ENCODE peak calls at places on chromosomes 13 and 19, in seven cellular contexts. W is K562, B is RWPE1, M is hepatocyte, C is AG04450, H is H9, K is heart right ventricle. S is an unnamed sample.

GRCh38 chr13:47800593-47800992 is 200.5 kb downstream of the SUCLA2 start:
- DNase-seq in W (no peak), B (no peak), M (no peak), C (no peak), H (no peak), K (no peak), S (no peak)

GRCh38 chr19:41575998-41576397 is at the start of gene CEACAM21:
- DNase-seq in W (no peak), B (no peak), M (no peak), C (no peak), H (no peak), K (peak), S (no peak)

GRCh38 chr13:101998129-101998528 is 403.7 kb downstream of the FGF14 start:
- DNase-seq in W (no peak), B (no peak), M (no peak), C (no peak), H (no peak), K (no peak), S (no peak)

GRCh38 chr19:12983561-12984142 is 11.6 kb upstream of the NFIX start:
- DNase-seq in W (peak), B (peak), M (peak), C (peak), H (peak), K (peak), S (peak)

GRCh38 chr13:74443623-74444022 is 309.4 kb upstream of the KLF12 start:
- DNase-seq in W (no peak), B (peak), M (no peak), C (peak), H (no peak), K (no peak), S (no peak)

GRCh38 chr19:29269641-29270040 is 56.7 kb upstream of the UQCRFS1 start:
- DNase-seq in W (no peak), B (no peak), M (no peak), C (no peak), H (peak), K (no peak), S (no peak)

GRCh38 chr13:44853641-44854040 is 135.6 kb downstream of the NUFIP1 start:
- DNase-seq in W (no peak), B (peak), M (peak), C (no peak), H (no peak), K (no peak), S (no peak)

GRCh38 chr13:49351871-49352270 is 92.0 kb downstream of the CAB39L start:
- DNase-seq in W (no peak), B (no peak), M (no peak), C (peak), H (no peak), K (no peak), S (no peak)

GRCh38 chr19:49635530-49636229 is 4.3 kb downstream of the RRAS start:
- DNase-seq in W (no peak), B (no peak), M (no peak), C (no peak), H (no peak), K (no peak), S (peak)

GRCh38 chr13:41597348-41598041 is 140.1 kb downstream of the RGCC start:
- DNase-seq in W (no peak), B (no peak), M (no peak), C (no peak), H (no peak), K (no peak), S (no peak)

GRCh38 chr13:49064459-49064858 is 88.7 kb downstream of the FNDC3A start:
- DNase-seq in W (no peak), B (no peak), M (no peak), C (no peak), H (no peak), K (no peak), S (no peak)

GRCh38 chr13:26168276-26168814 is 53.8 kb downstream of the RNF6 start:
- DNase-seq in W (no peak), B (no peak), M (peak), C (no peak), H (no peak), K (no peak), S (no peak)

GRCh38 chr13:77784531-77784930 is 87.0 kb downstream of the SLAIN1 start:
- DNase-seq in W (no peak), B (no peak), M (no peak), C (no peak), H (no peak), K (no peak), S (no peak)

GRCh38 chr13:88586263-88586662 is 915.1 kb downstream of the SLITRK5 start:
- DNase-seq in W (no peak), B (no peak), M (no peak), C (no peak), H (no peak), K (no peak), S (no peak)

GRCh38 chr13:39016087-39016486 is 21.8 kb downstream of the PROSER1 start:
- DNase-seq in W (no peak), B (no peak), M (no peak), C (no peak), H (no peak), K (no peak), S (no peak)

DNA sequence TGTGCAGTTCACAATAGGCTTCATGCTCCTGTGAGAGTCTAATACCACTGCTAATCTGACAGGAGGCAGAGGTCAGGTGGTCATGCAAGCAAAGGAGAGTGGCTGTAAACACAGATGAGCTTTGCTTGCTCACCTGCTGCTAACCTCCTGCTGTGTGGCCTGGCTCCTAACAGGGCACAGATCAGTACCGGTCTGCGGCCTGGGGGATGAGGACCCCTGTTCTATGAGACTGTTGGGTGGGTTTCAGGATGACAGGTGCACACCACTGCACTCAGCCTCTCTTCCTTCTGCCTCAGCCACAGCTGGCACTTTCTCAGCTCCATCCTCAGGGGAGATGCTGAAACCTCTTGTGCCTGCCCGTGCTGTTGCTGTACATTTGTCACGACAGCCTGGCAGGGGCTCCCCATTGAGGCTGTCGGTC is 9.7 kb downstream of the CLEC4G start:
- DNase-seq in W (no peak), B (no peak), M (no peak), C (no peak), H (no peak), K (no peak), S (no peak)
- H3K27ac ChIP-seq in W (no peak), B (no peak), M (no peak), C (no peak), H (no peak), K (no peak), S (no peak)

GRCh38 chr19:8561071-8561764 is 16.0 kb downstream of the MYO1F start:
- DNase-seq in W (no peak), B (no peak), M (no peak), C (no peak), H (peak), K (no peak), S (no peak)

GRCh38 chr19:8558325-8558724 is 18.9 kb downstream of the MYO1F start:
- DNase-seq in W (no peak), B (no peak), M (no peak), C (no peak), H (no peak), K (no peak), S (no peak)

GRCh38 chr19:8552810-8553209 is 24.4 kb downstream of the MYO1F start:
- DNase-seq in W (peak), B (peak), M (no peak), C (no peak), H (peak), K (no peak), S (no peak)

DNA sequence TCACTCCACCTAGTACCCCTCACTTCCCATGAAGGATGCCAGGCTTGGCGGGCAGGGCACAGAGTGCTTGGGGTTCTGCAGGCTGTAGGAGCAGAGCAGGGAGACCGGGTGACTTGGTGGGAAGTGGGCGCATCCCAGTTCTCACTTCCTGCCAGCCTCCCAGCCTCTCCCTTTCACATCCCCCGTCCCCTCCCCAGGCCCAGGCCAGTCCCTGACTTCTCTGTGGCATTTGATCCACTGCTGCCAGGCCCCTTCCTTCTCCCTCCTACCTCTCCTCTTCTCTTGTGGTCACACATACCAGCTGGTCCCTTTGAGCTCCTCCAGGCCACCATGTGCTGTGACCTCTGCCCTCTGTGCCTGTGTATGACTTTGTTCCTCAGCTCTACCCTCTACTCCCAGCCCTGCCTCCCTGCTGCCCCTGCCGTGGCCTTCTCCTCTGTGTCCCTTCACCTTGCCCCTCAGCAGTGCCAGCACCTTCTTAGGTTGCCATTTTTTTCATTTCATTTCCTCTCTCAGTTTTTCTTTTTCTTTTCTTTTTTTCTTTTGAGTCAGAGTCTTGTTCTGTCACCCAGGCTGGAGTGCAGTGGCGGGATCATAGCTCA is 19.5 kb downstream of the MYO1F start:
- DNase-seq in W (no peak), B (no peak), M (no peak), C (no peak), H (no peak), K (no peak), S (no peak)
- H3K27ac ChIP-seq in W (no peak), B (no peak), M (no peak), C (no peak), H (peak), K (no peak), S (no peak)

GRCh38 chr13:31504918-31505317 is 234.4 kb upstream of the RXFP2 start:
- DNase-seq in W (no peak), B (no peak), M (no peak), C (no peak), H (no peak), K (no peak), S (no peak)

GRCh38 chr13:31495336-31495735 is 244.0 kb upstream of the RXFP2 start:
- DNase-seq in W (no peak), B (no peak), M (no peak), C (no peak), H (no peak), K (no peak), S (no peak)

GRCh38 chr13:31503626-31504025 is 235.7 kb upstream of the RXFP2 start:
- DNase-seq in W (no peak), B (no peak), M (no peak), C (no peak), H (no peak), K (no peak), S (no peak)

GRCh38 chr13:31499274-31499673 is 240.1 kb upstream of the RXFP2 start:
- DNase-seq in W (no peak), B (no peak), M (no peak), C (no peak), H (no peak), K (no peak), S (no peak)
- H3K27ac ChIP-seq in W (no peak), B (no peak), M (no peak), C (no peak), H (no peak), K (no peak), S (no peak)

DNA sequence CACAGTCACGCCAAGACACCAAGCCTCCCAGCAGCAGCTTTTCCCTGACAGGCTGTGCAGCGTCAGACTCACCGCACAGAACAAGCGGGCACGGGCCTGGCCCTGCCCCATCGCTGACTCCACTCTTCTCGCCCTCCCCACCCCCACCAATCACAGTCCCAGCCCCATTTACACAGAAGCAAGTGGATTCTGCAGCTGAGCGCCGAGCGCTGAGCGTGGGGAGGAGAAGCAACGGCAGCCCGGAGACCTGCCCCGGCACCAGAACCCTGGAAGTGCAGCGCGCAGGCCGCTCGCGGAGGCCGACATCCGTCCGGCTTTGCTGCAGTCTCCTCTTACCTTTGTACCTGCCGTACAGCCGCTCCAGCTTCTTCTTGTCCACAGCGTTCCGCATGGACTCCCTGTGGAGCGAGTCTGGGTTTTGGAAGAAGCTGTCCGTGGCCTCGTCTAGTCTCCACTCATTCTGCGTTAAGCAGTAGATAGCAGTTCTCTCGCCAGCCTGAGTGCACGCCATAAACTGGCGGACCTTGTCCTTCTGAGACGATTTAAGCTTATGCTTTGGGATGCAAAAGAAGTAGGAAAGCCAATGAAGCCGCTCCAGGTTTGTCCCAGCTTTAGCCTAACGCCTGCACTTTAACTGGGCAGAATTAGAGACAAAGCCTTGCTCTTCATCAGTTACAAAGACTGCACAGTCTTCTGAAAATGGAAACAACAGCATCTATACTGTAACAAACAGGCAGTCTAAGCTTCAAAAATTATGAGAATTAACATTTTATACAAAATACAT is 6.8 kb downstream of the DCUN1D2 start:
- DNase-seq in W (no peak), B (no peak), M (no peak), C (no peak), H (no peak), K (no peak), S (no peak)
- H3K27ac ChIP-seq in W (no peak), B (no peak), M (no peak), C (no peak), H (no peak), K (peak), S (peak)

DNA sequence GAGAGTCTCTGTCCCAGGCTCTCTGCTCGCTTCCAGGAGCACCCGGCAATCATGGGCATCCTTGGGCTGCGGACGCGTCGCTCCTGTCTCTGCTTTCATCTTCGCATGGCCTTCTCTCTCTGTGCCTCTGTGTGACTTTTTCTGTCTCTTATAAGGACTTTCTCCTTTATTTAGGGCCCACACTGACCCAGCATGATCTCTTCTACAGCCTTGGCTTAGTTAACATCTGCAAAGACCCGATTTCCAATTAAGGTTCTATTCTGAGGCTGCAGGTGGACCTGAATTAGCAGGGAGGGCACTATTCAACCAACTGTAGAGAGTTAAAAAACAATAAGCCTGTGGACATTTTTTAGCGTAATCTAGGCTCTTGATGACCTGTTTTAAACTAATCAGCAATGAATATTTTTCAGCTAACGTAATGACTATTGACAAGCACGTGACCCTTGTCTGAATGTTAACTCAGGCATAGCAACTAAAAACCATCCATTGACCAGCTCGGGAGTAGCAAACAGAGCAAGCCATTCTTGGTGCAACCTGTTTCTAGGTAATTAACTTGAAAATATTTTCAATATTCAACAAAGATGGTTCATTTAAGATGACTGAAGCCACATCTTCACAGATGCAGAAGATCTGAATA is 15.2 kb downstream of the F10 start:
- DNase-seq in W (no peak), B (no peak), M (no peak), C (no peak), H (peak), K (no peak), S (no peak)
- H3K27ac ChIP-seq in W (no peak), B (no peak), M (peak), C (no peak), H (no peak), K (no peak), S (no peak)

DNA sequence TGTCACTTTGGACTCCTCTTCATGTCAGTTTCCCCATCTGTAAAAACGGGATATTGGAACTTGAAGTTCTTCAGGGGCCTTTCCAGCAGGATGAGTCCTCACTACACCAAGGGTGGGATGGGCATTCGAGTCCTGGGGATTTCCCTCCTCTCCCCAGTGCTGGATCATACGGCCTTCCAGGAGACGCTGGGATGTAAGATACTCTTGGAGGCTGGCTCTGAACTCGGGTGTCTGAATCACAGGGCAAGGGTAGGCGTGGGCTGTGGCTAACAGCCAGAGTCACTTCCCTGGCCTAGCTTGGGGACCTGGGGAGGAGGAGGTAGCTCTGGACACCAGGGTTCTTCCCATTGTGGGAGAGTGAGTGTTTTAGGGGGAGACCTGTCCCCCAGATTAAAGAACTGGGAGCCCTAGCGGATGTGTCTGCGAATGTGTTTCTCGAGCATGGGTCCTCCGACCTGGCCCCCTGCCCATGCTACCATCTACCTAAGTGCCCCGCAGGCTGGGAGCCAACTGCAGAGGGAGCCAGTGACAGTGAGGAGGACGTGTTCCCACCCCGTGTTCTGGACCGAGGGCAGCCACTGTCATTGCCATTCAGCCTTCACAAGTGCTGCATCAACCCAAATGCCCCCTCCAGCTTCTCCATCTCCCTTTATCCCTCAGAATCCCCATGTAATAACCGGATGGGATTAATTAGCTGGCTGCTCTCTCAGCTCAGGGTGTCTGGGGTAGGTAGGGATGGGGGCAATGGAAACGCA is 2.4 kb upstream of the CYTH2 start:
- DNase-seq in W (no peak), B (no peak), M (no peak), C (peak), H (no peak), K (no peak), S (no peak)
- H3K27ac ChIP-seq in W (no peak), B (peak), M (no peak), C (peak), H (no peak), K (no peak), S (no peak)